ENCODE peak calls at places on chromosomes 12 and 14, in seven cellular contexts. I, S, K, Y, B, X and R are unnamed samples.

GRCh38 chr12:114241973-114242434 is 163.9 kb downstream of the TBX5 start:
- DNase-seq in I (peak), S (no peak), K (no peak), Y (no peak), B (no peak), X (no peak), R (no peak)

GRCh38 chr14:106586098-106586704 is 1059.8 kb downstream of the TMEM121 start:
- DNase-seq in I (peak), S (peak), K (no peak), Y (no peak), B (no peak), X (no peak), R (peak)

GRCh38 chr12:3973269-3973884 is 100.2 kb upstream of the PARP11 start:
- DNase-seq in I (no peak), S (no peak), K (no peak), Y (no peak), B (no peak), X (no peak), R (peak)

GRCh38 chr12:118164798-118165486 is 29.0 kb downstream of the PEBP1 start:
- DNase-seq in I (peak), S (no peak), K (peak), Y (peak), B (no peak), X (peak), R (no peak)

GRCh38 chr14:101478796-101479410 is 82.4 kb upstream of the DIO3 start:
- DNase-seq in I (no peak), S (no peak), K (no peak), Y (no peak), B (no peak), X (no peak), R (no peak)

GRCh38 chr12:110501378-110501721 is 561 bp downstream of the VPS29 start:
- DNase-seq in I (peak), S (no peak), K (peak), Y (peak), B (no peak), X (no peak), R (no peak)

GRCh38 chr14:92687681-92688433 is 60.6 kb downstream of the LGMN start:
- DNase-seq in I (no peak), S (no peak), K (peak), Y (peak), B (no peak), X (peak), R (no peak)

GRCh38 chr14:68955164-68955921 is 23.8 kb downstream of the ACTN1 start:
- DNase-seq in I (no peak), S (no peak), K (peak), Y (no peak), B (no peak), X (no peak), R (no peak)

GRCh38 chr14:55581011-55581806 is 1.2 kb downstream of the KTN1 start:
- DNase-seq in I (peak), S (peak), K (peak), Y (no peak), B (peak), X (peak), R (peak)

GRCh38 chr14:99632410-99633035 is 12.4 kb upstream of the HHIPL1 start:
- DNase-seq in I (no peak), S (no peak), K (no peak), Y (no peak), B (no peak), X (no peak), R (no peak)

GRCh38 chr12:64675795-64676194 is 65.5 kb downstream of the RASSF3 start:
- DNase-seq in I (no peak), S (no peak), K (no peak), Y (no peak), B (no peak), X (no peak), R (no peak)

GRCh38 chr12:110566993-110567392 is 16.1 kb downstream of the PPTC7 start:
- DNase-seq in I (no peak), S (no peak), K (no peak), Y (no peak), B (no peak), X (no peak), R (no peak)

GRCh38 chr12:94621662-94622359 is 28.5 kb downstream of the TMCC3 start:
- DNase-seq in I (no peak), S (no peak), K (peak), Y (peak), B (no peak), X (no peak), R (peak)

GRCh38 chr14:61215222-61216010 is 65.7 kb downstream of the TMEM30B start:
- DNase-seq in I (no peak), S (no peak), K (no peak), Y (no peak), B (no peak), X (no peak), R (no peak)

GRCh38 chr14:95185452-95186392 is 28.4 kb upstream of the DICER1 start:
- DNase-seq in I (no peak), S (no peak), K (peak), Y (no peak), B (no peak), X (no peak), R (no peak)

GRCh38 chr12:93122089-93122488 is 193.0 kb upstream of the EEA1 start:
- DNase-seq in I (no peak), S (no peak), K (peak), Y (no peak), B (no peak), X (no peak), R (no peak)

GRCh38 chr14:101119830-101120571 is 216.5 kb upstream of the RTL1 start:
- DNase-seq in I (no peak), S (no peak), K (no peak), Y (peak), B (no peak), X (no peak), R (no peak)

GRCh38 chr12:100741084-100741711 is 53.4 kb upstream of the ANO4 start:
- DNase-seq in I (peak), S (no peak), K (peak), Y (peak), B (peak), X (no peak), R (no peak)